ENCODE peak calls at places on chromosomes 13 and 19, in seven cellular contexts. W is uterus, B is AG10803, A is ovary, R is tibial artery, S is ascending aorta, C is stomach. F is an unnamed sample.

GRCh38 chr13:68176486-68176885 is 946.4 kb upstream of the PCDH9 start:
- DNase-seq in B (peak; percentile 1), S (no peak), R (no peak), C (no peak), W (no peak), A (no peak), F (no peak)

GRCh38 chr19:7881910-7882309 is 6.4 kb upstream of the LRRC8E start:
- DNase-seq in C (no peak), B (no peak), R (no peak), A (no peak), W (no peak), S (no peak), F (no peak)

GRCh38 chr19:58474291-58474996 is 1.7 kb upstream of the ZNF446 start:
- DNase-seq in C (no peak), B (peak; percentile 86), W (no peak), S (no peak), A (no peak), R (no peak), F (no peak)

GRCh38 chr19:8208119-8208709 is 956 bp upstream of the CERS4 start:
- DNase-seq in C (peak; percentile 60), S (no peak), W (peak; percentile 30), A (peak; percentile 13), B (no peak), R (no peak), F (no peak)

GRCh38 chr19:13398780-13399726 is 107.2 kb downstream of the CACNA1A start:
- DNase-seq in R (no peak), W (no peak), B (peak; percentile 86), A (no peak), C (no peak), S (no peak), F (no peak)

GRCh38 chr19:52735734-52736133 is 890 bp upstream of the ZNF611 start:
- DNase-seq in W (peak; percentile 82), R (peak; percentile 70), S (peak; percentile 77), B (no peak), A (peak; percentile 56), C (peak; percentile 38), F (peak; percentile 44)

GRCh38 chr13:112457081-112457480 is 80.9 kb downstream of the SPACA7 start:
- DNase-seq in R (no peak), C (no peak), A (no peak), W (no peak), B (no peak), S (no peak), F (no peak)

GRCh38 chr13:28421674-28422410 is 73.1 kb downstream of the FLT1 start:
- DNase-seq in W (no peak), R (no peak), B (no peak), S (no peak), A (no peak), C (no peak), F (no peak)

GRCh38 chr19:31066385-31066784 is 282.9 kb downstream of the TSHZ3 start:
- DNase-seq in A (no peak), R (no peak), C (no peak), B (peak; percentile 67), W (no peak), S (no peak), F (no peak)

GRCh38 chr13:73451120-73452029 is 392.6 kb downstream of the KLF5 start:
- DNase-seq in W (no peak), S (no peak), A (no peak), B (no peak), R (no peak), C (no peak), F (no peak)

GRCh38 chr13:110240352-110240751 is 66.6 kb downstream of the COL4A1 start:
- DNase-seq in W (no peak), B (no peak), R (no peak), C (no peak), A (no peak), S (peak; percentile 70), F (no peak)

GRCh38 chr13:74661851-74662250 is 527.6 kb upstream of the KLF12 start:
- DNase-seq in W (no peak), S (no peak), A (no peak), R (no peak), C (no peak), B (peak; percentile 82), F (no peak)

GRCh38 chr13:59690857-59691500 is 472.7 kb downstream of the DIAPH3 start:
- DNase-seq in R (no peak), C (no peak), S (no peak), A (no peak), B (peak; percentile 6), W (no peak), F (no peak)

GRCh38 chr19:41426952-41427646 is at the start of gene B3GNT8:
- DNase-seq in W (peak; percentile 84), R (peak; percentile 92), C (peak; percentile 86), B (peak; percentile 69), S (peak; percentile 91), A (peak; percentile 83), F (peak; percentile 71)

GRCh38 chr19:30159636-30160035 is 212.5 kb upstream of the ZNF536 start:
- DNase-seq in S (no peak), R (no peak), W (no peak), C (no peak), B (no peak), A (no peak), F (no peak)

GRCh38 chr19:1360818-1361461 is 22.8 kb upstream of the NDUFS7 start:
- DNase-seq in R (peak; percentile 85), C (no peak), A (peak; percentile 91), B (peak; percentile 89), W (peak; percentile 78), S (no peak), F (no peak)

GRCh38 chr13:71699342-71699741 is 167.7 kb downstream of the DACH1 start:
- DNase-seq in A (no peak), B (no peak), S (no peak), C (no peak), W (no peak), R (no peak), F (no peak)
- TF ChIP-seq CTCF in A (no peak), B (no peak), S (no peak), C (no peak), W (no peak), R (no peak), F (no peak)

GRCh38 chr13:64471916-64472315 is 2758.2 kb downstream of the PCDH9 start:
- DNase-seq in A (no peak), S (no peak), W (no peak), R (no peak), C (no peak), B (peak; percentile 57), F (no peak)
- TF ChIP-seq CTCF in A (no peak), S (peak; percentile 35), W (no peak), R (peak; percentile 22), C (no peak), B (peak; percentile 60), F (peak; percentile 16)

DNA sequence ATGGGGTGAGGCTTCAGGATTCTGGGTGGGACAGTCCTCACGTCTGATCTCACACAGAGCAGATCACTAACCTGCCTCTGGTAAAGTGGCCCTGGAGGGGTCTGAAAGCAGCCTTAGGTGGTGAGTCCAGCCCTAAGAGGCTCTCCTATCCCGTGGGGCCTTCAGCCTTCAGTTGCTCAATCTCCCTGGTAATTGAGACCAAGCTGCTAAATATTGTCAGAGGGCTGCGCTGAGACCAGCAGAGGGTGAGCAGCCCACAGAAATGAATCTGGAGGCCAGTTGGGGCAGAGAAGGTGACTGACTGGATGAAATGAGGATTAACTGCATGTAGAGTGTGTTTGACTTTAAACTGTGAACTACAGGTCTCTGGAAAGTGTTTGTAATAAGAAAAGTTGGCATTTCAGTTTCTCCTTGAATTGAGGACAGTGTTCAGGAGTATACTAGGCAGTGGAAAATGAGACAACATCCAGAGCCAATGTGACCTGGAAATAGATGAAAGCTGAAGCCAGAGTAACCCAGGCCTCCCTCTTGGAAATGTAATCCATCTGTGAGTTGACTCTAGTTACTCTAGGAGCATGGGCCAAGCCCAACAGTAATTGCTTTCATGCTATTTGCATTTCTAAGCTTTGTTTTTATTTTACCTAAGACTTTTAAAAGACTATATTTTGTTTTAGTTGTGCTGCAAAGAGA is 14.3 kb upstream of the HSPH1 start:
- DNase-seq in B (peak; percentile 18), C (no peak), R (no peak), S (no peak), W (no peak), A (no peak), F (no peak)
- TF ChIP-seq CTCF in B (no peak), C (no peak), R (no peak), S (no peak), W (no peak), A (no peak), F (no peak)

DNA sequence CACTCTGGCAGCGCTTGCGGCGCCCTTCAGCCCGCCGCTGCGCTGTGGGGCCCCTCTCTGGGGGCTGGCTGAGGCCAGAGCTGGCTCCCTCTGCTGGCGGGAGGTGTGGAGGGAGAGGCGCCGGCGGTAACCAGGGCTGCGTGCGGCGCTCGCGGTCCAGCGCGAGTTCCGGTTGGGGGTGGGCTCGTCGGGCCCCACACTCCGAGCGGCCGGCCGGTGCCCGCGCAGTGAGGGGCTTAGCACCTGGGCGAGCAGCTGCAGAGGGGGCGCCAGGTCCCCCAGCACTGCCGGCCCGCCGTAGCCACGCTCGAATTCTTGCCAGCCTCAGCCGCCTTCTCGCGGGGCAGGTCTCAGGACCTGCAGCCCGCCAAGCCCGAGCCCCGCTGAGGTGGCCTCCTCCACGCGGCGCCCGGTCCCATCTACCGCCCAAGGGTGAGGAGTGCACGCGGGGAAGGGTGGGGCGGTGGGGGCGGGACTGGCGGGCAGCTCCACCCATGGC is 879.0 kb upstream of the SLITRK5 start:
- DNase-seq in B (no peak), W (no peak), S (no peak), R (no peak), A (no peak), C (no peak), F (no peak)
- TF ChIP-seq CTCF in B (no peak), W (no peak), S (no peak), R (no peak), A (no peak), C (no peak), F (no peak)

GRCh38 chr19:17333611-17334413 is 843 bp downstream of the ANO8 start:
- DNase-seq in C (peak; percentile 64), S (no peak), A (no peak), B (peak; percentile 81), W (no peak), R (no peak), F (no peak)
- TF ChIP-seq CTCF in C (no peak), S (no peak), A (no peak), B (no peak), W (no peak), R (no peak), F (no peak)